ENCODE peak calls at places on chromosomes 3 and 15, in six cellular contexts. One of them, this sample, is unnamed.

GRCh38 chr3:38124324-38125122 is 12.4 kb downstream of the ACAA1 start:
- DNase-seq in vagina: peak; percentile 32
- DNase-seq in sigmoid colon: no peak
- DNase-seq in stomach: peak; percentile 14
- DNase-seq in GM23338: no peak
- DNase-seq in neuronal stem cell: no peak
- DNase-seq in this sample: no peak

GRCh38 chr15:79863886-79864285 is 32.9 kb downstream of the MTHFS start:
- DNase-seq in vagina: no peak
- DNase-seq in neuronal stem cell: no peak
- DNase-seq in GM23338: no peak
- DNase-seq in sigmoid colon: no peak
- DNase-seq in stomach: no peak
- DNase-seq in this sample: no peak

GRCh38 chr15:96345560-96346389 is 15.3 kb downstream of the NR2F2 start:
- DNase-seq in sigmoid colon: peak; percentile 89
- DNase-seq in stomach: peak; percentile 72
- DNase-seq in vagina: no peak
- DNase-seq in GM23338: peak; percentile 82
- DNase-seq in neuronal stem cell: no peak
- DNase-seq in this sample: peak; percentile 59

GRCh38 chr3:55162031-55162784 is 234.3 kb upstream of the LRTM1 start:
- DNase-seq in vagina: no peak
- DNase-seq in neuronal stem cell: no peak
- DNase-seq in GM23338: no peak
- DNase-seq in sigmoid colon: no peak
- DNase-seq in stomach: no peak
- DNase-seq in this sample: no peak

GRCh38 chr3:105277656-105278055 is 89.1 kb upstream of the ALCAM start:
- DNase-seq in sigmoid colon: no peak
- DNase-seq in vagina: no peak
- DNase-seq in neuronal stem cell: no peak
- DNase-seq in GM23338: no peak
- DNase-seq in stomach: no peak
- DNase-seq in this sample: no peak

GRCh38 chr3:36729204-36730056 is 34.9 kb downstream of the DCLK3 start:
- DNase-seq in GM23338: peak; percentile 59
- DNase-seq in vagina: no peak
- DNase-seq in neuronal stem cell: peak; percentile 53
- DNase-seq in stomach: no peak
- DNase-seq in sigmoid colon: no peak
- DNase-seq in this sample: no peak

GRCh38 chr3:4548356-4548755 is 55.2 kb downstream of the ITPR1 start:
- DNase-seq in GM23338: no peak
- DNase-seq in vagina: no peak
- DNase-seq in neuronal stem cell: no peak
- DNase-seq in sigmoid colon: no peak
- DNase-seq in stomach: no peak
- DNase-seq in this sample: no peak

GRCh38 chr3:113211370-113212154 is at the start of gene BOC:
- DNase-seq in vagina: no peak
- DNase-seq in neuronal stem cell: peak; percentile 63
- DNase-seq in sigmoid colon: peak; percentile 77
- DNase-seq in stomach: no peak
- DNase-seq in GM23338: peak; percentile 75
- DNase-seq in this sample: no peak

GRCh38 chr3:42839616-42840015 is 30.4 kb downstream of the ACKR2 start:
- DNase-seq in GM23338: peak; percentile 83
- DNase-seq in stomach: peak; percentile 48
- DNase-seq in neuronal stem cell: peak; percentile 38
- DNase-seq in sigmoid colon: peak; percentile 73
- DNase-seq in vagina: no peak
- DNase-seq in this sample: no peak

GRCh38 chr15:89399390-89400120 is 64.9 kb upstream of the POLG start:
- DNase-seq in neuronal stem cell: no peak
- DNase-seq in vagina: no peak
- DNase-seq in sigmoid colon: no peak
- DNase-seq in stomach: no peak
- DNase-seq in GM23338: peak; percentile 74
- DNase-seq in this sample: no peak

GRCh38 chr3:47161983-47162694 is 1.8 kb downstream of the SETD2 start:
- DNase-seq in sigmoid colon: no peak
- DNase-seq in GM23338: no peak
- DNase-seq in stomach: no peak
- DNase-seq in vagina: no peak
- DNase-seq in neuronal stem cell: no peak
- DNase-seq in this sample: no peak

GRCh38 chr3:122793568-122794416 is at the start of gene HSPBAP1:
- DNase-seq in neuronal stem cell: peak; percentile 86
- DNase-seq in stomach: peak; percentile 93
- DNase-seq in sigmoid colon: peak; percentile 96
- DNase-seq in vagina: peak; percentile 95
- DNase-seq in GM23338: peak; percentile 98
- DNase-seq in this sample: peak; percentile 97

GRCh38 chr3:183906234-183906921 is 21.7 kb upstream of the PARL start:
- DNase-seq in neuronal stem cell: no peak
- DNase-seq in GM23338: no peak
- DNase-seq in stomach: no peak
- DNase-seq in vagina: no peak
- DNase-seq in sigmoid colon: no peak
- DNase-seq in this sample: no peak

GRCh38 chr3:197000211-197000610 is 29.4 kb downstream of the MELTF start:
- DNase-seq in neuronal stem cell: no peak
- DNase-seq in GM23338: no peak
- DNase-seq in vagina: no peak
- DNase-seq in stomach: no peak
- DNase-seq in sigmoid colon: peak; percentile 42
- DNase-seq in this sample: no peak

GRCh38 chr3:98577178-98577895 is 16.1 kb downstream of the CPOX start:
- DNase-seq in vagina: no peak
- DNase-seq in neuronal stem cell: no peak
- DNase-seq in sigmoid colon: no peak
- DNase-seq in stomach: no peak
- DNase-seq in GM23338: no peak
- DNase-seq in this sample: no peak

GRCh38 chr3:111690242-111690641 is 95.1 kb upstream of the ZBED2 start:
- DNase-seq in stomach: no peak
- DNase-seq in sigmoid colon: no peak
- DNase-seq in vagina: no peak
- DNase-seq in neuronal stem cell: no peak
- DNase-seq in GM23338: no peak
- DNase-seq in this sample: no peak

GRCh38 chr3:111688190-111688800 is 93.1 kb upstream of the ZBED2 start:
- DNase-seq in stomach: no peak
- DNase-seq in neuronal stem cell: no peak
- DNase-seq in sigmoid colon: no peak
- DNase-seq in vagina: no peak
- DNase-seq in GM23338: no peak
- DNase-seq in this sample: no peak

GRCh38 chr3:111694471-111694870 is 99.3 kb upstream of the ZBED2 start:
- DNase-seq in GM23338: no peak
- DNase-seq in stomach: no peak
- DNase-seq in neuronal stem cell: no peak
- DNase-seq in vagina: no peak
- DNase-seq in sigmoid colon: no peak
- DNase-seq in this sample: no peak

GRCh38 chr3:111692593-111693552 is 97.7 kb upstream of the ZBED2 start:
- DNase-seq in GM23338: no peak
- DNase-seq in sigmoid colon: no peak
- DNase-seq in stomach: no peak
- DNase-seq in vagina: no peak
- DNase-seq in neuronal stem cell: no peak
- DNase-seq in this sample: no peak

GRCh38 chr3:111691293-111691909 is 96.3 kb upstream of the ZBED2 start:
- DNase-seq in sigmoid colon: no peak
- DNase-seq in GM23338: peak; percentile 68
- DNase-seq in neuronal stem cell: no peak
- DNase-seq in vagina: no peak
- DNase-seq in stomach: no peak
- DNase-seq in this sample: no peak
- H3K4me3 ChIP-seq in sigmoid colon: no peak overlapping the region
- H3K4me3 ChIP-seq in GM23338: no peak overlapping the region
- H3K4me3 ChIP-seq in neuronal stem cell: no peak overlapping the region
- H3K4me3 ChIP-seq in vagina: no peak overlapping the region
- H3K4me3 ChIP-seq in stomach: no peak overlapping the region
- H3K4me3 ChIP-seq in this sample: no peak overlapping the region

GRCh38 chr15:74842581-74843444 is at the start of gene ULK3:
- DNase-seq in GM23338: peak; percentile 98
- DNase-seq in neuronal stem cell: peak; percentile 87
- DNase-seq in stomach: peak; percentile 93
- DNase-seq in sigmoid colon: peak; percentile 96
- DNase-seq in vagina: no peak
- DNase-seq in this sample: peak; percentile 93

GRCh38 chr15:74839526-74840395 is 3.2 kb downstream of the ULK3 start:
- DNase-seq in stomach: no peak
- DNase-seq in neuronal stem cell: no peak
- DNase-seq in GM23338: peak; percentile 62
- DNase-seq in sigmoid colon: no peak
- DNase-seq in vagina: no peak
- DNase-seq in this sample: no peak

GRCh38 chr15:74841761-74842385 is 1.1 kb downstream of the ULK3 start:
- DNase-seq in neuronal stem cell: no peak
- DNase-seq in GM23338: no peak
- DNase-seq in sigmoid colon: no peak
- DNase-seq in vagina: no peak
- DNase-seq in stomach: no peak
- DNase-seq in this sample: no peak

GRCh38 chr15:74838746-74839525 is 4.0 kb downstream of the ULK3 start:
- DNase-seq in sigmoid colon: no peak
- DNase-seq in GM23338: no peak
- DNase-seq in stomach: no peak
- DNase-seq in vagina: no peak
- DNase-seq in neuronal stem cell: no peak
- DNase-seq in this sample: no peak

DNA sequence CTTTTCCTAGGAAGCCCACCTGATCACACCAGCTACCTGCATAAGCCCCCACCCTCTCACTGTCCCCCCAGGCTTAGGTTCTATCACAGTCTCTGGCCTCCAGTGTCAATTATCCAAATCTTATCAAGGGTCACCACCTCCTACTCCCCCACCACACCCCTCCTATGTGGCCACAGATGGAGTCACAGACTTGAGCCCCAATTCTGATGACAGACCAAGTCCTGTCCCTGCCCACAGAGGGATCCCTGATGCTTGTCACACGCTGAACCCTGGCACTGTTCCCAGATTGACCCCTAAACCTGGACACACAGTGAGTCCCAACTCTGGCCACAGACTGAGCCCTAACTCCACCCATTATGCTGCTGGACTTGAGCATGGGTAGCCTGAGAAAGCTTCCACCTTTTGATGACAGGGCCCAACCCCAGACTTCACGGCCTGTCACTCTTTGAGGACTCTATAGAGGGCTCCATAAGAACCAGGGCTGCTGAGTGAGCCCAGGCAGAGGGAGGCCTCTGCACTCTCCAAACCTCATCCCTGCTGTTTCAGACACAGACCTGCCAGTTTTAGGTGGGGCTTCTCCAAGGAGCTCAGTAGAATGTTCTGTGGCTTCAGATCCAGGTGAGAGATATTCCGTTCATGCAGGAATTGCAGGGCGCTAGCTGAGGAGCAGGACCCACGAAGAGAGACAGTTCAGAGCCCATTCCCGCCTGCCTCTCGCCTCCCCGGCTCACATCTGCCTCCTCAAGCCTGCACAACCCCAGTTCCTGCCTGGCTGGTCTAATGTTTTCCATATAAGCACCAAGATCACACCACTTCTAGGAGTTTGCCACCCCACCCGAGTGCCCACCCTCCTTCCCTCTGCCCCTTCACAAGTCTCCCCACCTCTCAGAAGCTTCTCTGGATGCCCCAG is 1.9 kb downstream of the ULK3 start:
- DNase-seq in GM23338: no peak
- DNase-seq in sigmoid colon: no peak
- DNase-seq in vagina: no peak
- DNase-seq in stomach: no peak
- DNase-seq in neuronal stem cell: no peak
- DNase-seq in this sample: no peak
- H3K4me3 ChIP-seq in GM23338: no peak overlapping the region
- H3K4me3 ChIP-seq in sigmoid colon: no peak overlapping the region
- H3K4me3 ChIP-seq in vagina: no peak overlapping the region
- H3K4me3 ChIP-seq in stomach: peak overlapping the region; percentile 81
- H3K4me3 ChIP-seq in neuronal stem cell: no peak overlapping the region
- H3K4me3 ChIP-seq in this sample: no peak overlapping the region

DNA sequence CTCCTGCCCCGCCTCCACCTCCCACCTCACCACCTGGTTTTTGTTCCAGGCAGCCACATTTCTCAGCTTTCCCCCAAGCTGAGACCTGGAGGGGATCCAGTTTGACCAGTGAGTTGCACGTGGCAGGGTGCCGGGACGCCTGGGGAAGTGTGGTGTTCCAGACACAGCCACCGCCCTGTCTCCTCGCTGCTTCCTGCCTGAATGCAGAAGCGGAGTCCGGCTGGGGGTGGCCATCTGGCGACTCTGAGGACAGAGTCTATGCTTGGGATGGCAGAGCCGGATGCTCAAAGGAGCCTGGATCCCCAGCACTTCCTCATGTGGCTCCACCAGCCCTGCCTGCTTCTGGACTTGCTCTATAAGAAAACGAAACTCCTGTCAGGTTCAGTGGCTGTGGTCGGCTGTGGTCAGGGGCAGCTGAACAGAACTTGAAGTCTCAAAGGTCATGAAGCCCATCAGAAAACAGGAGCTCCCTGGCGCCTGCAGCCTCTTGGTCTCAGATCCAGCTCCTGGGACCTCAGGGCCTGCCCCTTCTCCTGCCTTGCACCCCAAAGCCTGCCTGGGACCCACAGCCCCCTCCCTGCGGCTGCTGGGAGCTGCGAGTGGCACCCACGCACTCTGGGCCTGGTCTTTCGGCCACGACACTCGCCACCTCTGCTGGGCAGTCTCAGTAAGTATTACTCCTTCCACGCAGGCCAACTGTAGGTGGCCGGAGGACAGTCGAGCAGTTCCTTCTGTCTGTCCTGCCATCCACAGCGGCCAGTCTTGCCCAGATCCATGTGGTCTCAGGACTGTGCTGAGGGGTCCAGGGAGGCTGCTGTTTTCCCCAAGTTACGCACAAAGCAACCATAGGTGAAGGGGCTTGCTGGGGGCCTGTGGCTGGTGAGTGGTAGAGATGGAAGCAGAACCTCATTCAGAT is 112.8 kb upstream of the MEF2A start:
- DNase-seq in sigmoid colon: peak; percentile 91
- DNase-seq in GM23338: no peak
- DNase-seq in vagina: peak; percentile 86
- DNase-seq in neuronal stem cell: no peak
- DNase-seq in stomach: peak; percentile 83
- DNase-seq in this sample: peak; percentile 85
- H3K4me3 ChIP-seq in sigmoid colon: no peak overlapping the region
- H3K4me3 ChIP-seq in GM23338: no peak overlapping the region
- H3K4me3 ChIP-seq in vagina: no peak overlapping the region
- H3K4me3 ChIP-seq in neuronal stem cell: no peak overlapping the region
- H3K4me3 ChIP-seq in stomach: no peak overlapping the region
- H3K4me3 ChIP-seq in this sample: no peak overlapping the region

DNA sequence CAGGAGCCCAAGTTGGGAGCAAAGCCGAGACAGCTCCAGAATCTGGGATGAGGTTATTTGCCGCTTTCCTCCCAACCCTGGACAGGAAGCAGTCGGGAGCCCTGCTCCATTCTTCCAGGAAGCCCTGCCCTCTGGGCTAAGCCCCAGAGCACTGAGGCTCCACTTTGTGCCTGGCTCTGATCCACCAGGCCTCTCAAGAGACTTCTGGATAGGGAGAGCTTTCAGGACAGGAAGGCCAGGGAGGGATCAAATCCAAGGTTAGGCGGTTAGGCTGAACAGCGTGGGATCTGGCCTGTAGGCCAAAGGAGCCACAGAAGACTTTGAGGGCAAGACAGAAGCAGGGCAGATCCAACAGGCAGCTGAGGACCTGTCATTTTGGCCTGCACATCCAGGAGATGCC is 835 bp downstream of the STOML1 start:
- DNase-seq in neuronal stem cell: no peak
- DNase-seq in sigmoid colon: peak; percentile 91
- DNase-seq in vagina: no peak
- DNase-seq in stomach: no peak
- DNase-seq in GM23338: peak; percentile 21
- DNase-seq in this sample: peak; percentile 59
- H3K4me3 ChIP-seq in neuronal stem cell: peak overlapping the region; percentile 67
- H3K4me3 ChIP-seq in sigmoid colon: peak overlapping the region; percentile 73
- H3K4me3 ChIP-seq in vagina: peak overlapping the region; percentile 69
- H3K4me3 ChIP-seq in stomach: peak overlapping the region; percentile 65
- H3K4me3 ChIP-seq in GM23338: peak overlapping the region; percentile 86
- H3K4me3 ChIP-seq in this sample: peak overlapping the region; percentile 46

This sample was measured in mucosa of descending colon.